ENCODE peak calls at places on chromosome 18, in seven cellular contexts. Q is stomach, G is GM12891, V is GM23338, Z is HepG2, P is spleen, E is SK-N-SH. Y is an unnamed sample.

GRCh38 chr18:45044787-45045186 is 364.1 kb downstream of the SETBP1 start:
- DNase-seq in Q (no peak), G (no peak), Z (no peak), E (no peak), V (no peak), P (no peak), Y (no peak)

GRCh38 chr18:76565238-76566173 is 70.5 kb upstream of the ZNF516 start:
- DNase-seq in Z (peak; percentile 63), V (peak; percentile 89), E (peak; percentile 55), G (no peak), Q (peak; percentile 66), P (peak; percentile 84), Y (no peak)

GRCh38 chr18:77763530-77763929 is 513.9 kb downstream of the GALR1 start:
- DNase-seq in E (no peak), Q (no peak), V (no peak), P (no peak), G (no peak), Z (no peak), Y (no peak)

GRCh38 chr18:63818212-63818611 is 43.0 kb downstream of the SERPINB7 start:
- DNase-seq in Q (no peak), Z (no peak), E (no peak), G (no peak), P (no peak), V (no peak), Y (no peak)

GRCh38 chr18:7038330-7038846 is 79.2 kb downstream of the LAMA1 start:
- DNase-seq in Z (peak; percentile 27), P (no peak), V (peak; percentile 92), Q (no peak), E (peak; percentile 44), G (no peak), Y (no peak)

GRCh38 chr18:48866028-48866733 is 84.6 kb downstream of the SMAD7 start:
- DNase-seq in G (no peak), V (no peak), Z (no peak), E (peak; percentile 90), P (peak; percentile 41), Q (peak; percentile 84), Y (no peak)

GRCh38 chr18:332721-333513 is 65.1 kb upstream of the THOC1 start:
- DNase-seq in E (no peak), V (no peak), Z (no peak), Q (no peak), P (no peak), G (no peak), Y (no peak)

GRCh38 chr18:23614413-23614812 is 28.1 kb upstream of the NPC1 start:
- DNase-seq in Q (no peak), G (no peak), V (no peak), Z (no peak), P (no peak), E (no peak), Y (no peak)

GRCh38 chr18:23183356-23184150 is 48.3 kb downstream of the CABLES1 start:
- DNase-seq in Q (no peak), P (peak; percentile 4), V (no peak), Z (no peak), E (no peak), G (no peak), Y (no peak)

GRCh38 chr18:26456070-26456491 is 92.3 kb downstream of the KCTD1 start:
- DNase-seq in Q (no peak), V (no peak), E (no peak), Z (peak; percentile 10), P (no peak), G (no peak), Y (no peak)

GRCh38 chr18:50051288-50051687 is 143.7 kb downstream of the MYO5B start:
- DNase-seq in E (no peak), P (no peak), V (peak; percentile 49), G (no peak), Z (peak; percentile 25), Q (no peak), Y (no peak)
- TF ChIP-seq POLR2AphosphoS5 in E (no peak), P (no peak), V (no peak), G (no peak), Z (no peak), Q (no peak), Y (no peak)

DNA sequence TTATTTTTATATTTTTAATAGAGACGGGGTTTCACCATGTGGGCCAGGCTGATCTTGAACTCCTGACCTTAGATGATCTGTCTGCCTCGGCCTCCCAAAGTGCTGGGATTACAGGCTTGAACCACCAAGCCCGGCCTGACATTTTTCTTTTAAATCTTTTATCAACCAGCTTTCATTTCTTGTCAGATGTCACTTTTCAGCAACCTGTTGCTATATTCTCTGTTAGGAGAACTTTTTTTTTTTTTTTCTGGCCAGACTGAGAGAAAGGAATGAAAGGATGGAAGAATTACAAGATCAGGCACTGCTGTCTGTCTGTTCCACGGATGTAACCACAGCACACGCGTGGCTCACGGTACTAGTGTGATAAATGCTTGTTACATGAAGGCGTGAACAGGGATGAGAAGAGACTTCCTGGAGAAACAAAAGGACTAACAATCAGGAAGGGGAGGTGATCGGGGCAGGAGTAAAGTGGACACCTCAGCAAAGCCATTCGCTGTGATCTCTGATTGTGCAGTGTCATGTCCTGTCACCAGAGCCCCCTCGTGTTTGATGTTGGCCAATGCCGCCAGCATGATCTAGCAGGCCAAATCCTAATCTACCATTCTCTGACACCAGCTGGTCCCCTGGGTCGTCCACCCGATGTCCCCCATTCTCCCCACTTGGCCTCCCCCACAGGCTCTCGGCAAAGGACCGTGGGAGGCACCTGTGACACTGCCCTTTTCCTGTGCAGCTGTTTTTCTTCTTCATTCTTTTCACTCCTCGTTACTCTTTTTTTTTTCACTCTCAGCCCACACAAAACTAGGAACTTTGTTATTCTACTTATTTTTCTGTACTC is 146.6 kb downstream of the TGIF1 start:
- DNase-seq in G (no peak), Q (peak; percentile 46), Z (peak; percentile 88), V (no peak), E (peak; percentile 69), P (peak; percentile 90), Y (no peak)
- TF ChIP-seq POLR2AphosphoS5 in G (peak; percentile 30), Q (no peak), Z (peak; percentile 60), V (no peak), E (no peak), P (peak; percentile 69), Y (no peak)

GRCh38 chr18:60471652-60472051 is 99.1 kb upstream of the MC4R start:
- DNase-seq in Z (no peak), G (no peak), E (no peak), P (no peak), Q (no peak), V (no peak), Y (no peak)

GRCh38 chr18:60469396-60469795 is 96.8 kb upstream of the MC4R start:
- DNase-seq in P (no peak), G (no peak), Z (no peak), E (no peak), V (no peak), Q (no peak), Y (no peak)

DNA sequence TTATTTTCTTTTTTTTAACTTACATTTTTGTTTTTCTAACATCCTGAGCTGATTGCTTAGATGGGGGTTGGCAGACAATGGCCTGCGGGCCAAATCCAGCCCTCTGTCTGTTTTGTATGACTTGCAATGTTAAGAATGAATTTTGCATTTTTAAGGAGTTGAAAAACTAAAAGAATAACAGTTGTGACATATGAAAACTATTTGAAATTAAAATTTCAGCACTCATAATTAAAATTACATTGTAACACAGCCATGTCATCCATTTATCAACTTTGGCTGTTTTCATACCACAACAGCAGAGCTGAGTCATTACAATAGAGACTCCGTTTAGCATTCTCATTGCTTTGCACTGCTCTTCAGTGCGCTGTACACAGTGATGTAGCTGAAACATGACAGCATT is 94.1 kb upstream of the MC4R start:
- DNase-seq in Z (no peak), G (no peak), V (no peak), P (no peak), Q (no peak), E (no peak), Y (no peak)
- TF ChIP-seq POLR2AphosphoS5 in Z (no peak), G (no peak), V (no peak), P (no peak), Q (no peak), E (no peak), Y (no peak)

DNA sequence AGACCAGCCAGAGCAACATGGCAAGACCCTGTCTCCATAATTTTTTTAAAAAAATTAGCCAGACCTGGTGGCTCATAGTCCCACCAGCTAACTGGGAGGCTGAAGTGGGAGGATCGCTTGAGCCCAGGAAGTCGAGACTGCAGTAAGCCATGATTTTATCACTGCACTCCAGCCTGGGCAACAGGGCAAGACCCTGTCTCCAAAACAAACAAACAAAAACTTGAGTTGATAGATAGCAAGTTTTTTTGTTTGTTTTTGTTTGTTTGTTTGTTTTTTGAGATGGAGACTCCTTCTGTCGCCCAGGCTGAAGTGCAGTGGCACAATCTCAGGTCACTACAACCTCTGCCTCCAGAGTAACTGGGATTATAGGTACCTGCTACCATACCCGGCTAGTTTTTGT is 18.8 kb downstream of the RELCH start:
- DNase-seq in Z (no peak), V (no peak), G (no peak), Q (no peak), P (no peak), E (no peak), Y (no peak)
- TF ChIP-seq POLR2AphosphoS5 in Z (no peak), V (no peak), G (no peak), Q (no peak), P (no peak), E (no peak), Y (no peak)

GRCh38 chr18:31278609-31279071 is 39.3 kb upstream of the DSG1 start:
- DNase-seq in Z (peak; percentile 94), V (no peak), E (no peak), Q (no peak), G (no peak), P (no peak), Y (no peak)

GRCh38 chr18:31270578-31270977 is 47.4 kb upstream of the DSG1 start:
- DNase-seq in Z (no peak), G (no peak), Q (no peak), V (no peak), E (no peak), P (no peak), Y (no peak)

GRCh38 chr18:31273812-31274527 is 44.0 kb upstream of the DSG1 start:
- DNase-seq in Z (peak; percentile 27), Q (no peak), E (no peak), G (no peak), P (no peak), V (no peak), Y (no peak)

GRCh38 chr18:31275722-31276463 is 42.1 kb upstream of the DSG1 start:
- DNase-seq in G (no peak), Q (no peak), V (no peak), Z (no peak), E (no peak), P (no peak), Y (no peak)

DNA sequence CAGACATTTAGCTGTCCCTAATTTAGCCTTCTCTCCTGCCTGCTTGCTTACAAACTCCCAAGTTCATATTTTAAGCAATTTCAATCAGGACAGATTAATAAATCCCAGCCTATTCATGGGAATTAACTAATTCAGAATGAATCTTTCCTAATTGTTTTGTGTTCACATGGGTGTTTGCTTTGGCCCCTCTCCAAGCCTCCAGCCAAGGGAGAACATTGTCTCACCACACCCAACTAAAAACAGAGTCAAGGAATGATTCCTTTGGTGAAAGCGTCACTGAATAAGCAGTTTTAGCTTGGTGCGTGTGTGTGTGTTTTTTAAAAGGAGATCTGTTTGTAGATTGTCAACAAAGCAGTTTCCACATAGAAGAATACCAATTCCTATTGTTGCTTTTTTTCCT is 43.0 kb upstream of the DSG1 start:
- DNase-seq in V (no peak), Z (peak; percentile 58), Q (peak; percentile 76), E (no peak), G (no peak), P (no peak), Y (no peak)
- TF ChIP-seq POLR2AphosphoS5 in V (no peak), Z (no peak), Q (no peak), E (no peak), G (no peak), P (no peak), Y (no peak)

GRCh38 chr18:9321709-9322108 is 12.9 kb upstream of the TWSG1 start:
- DNase-seq in P (no peak), G (no peak), E (no peak), Q (no peak), Z (no peak), V (no peak), Y (no peak)
- TF ChIP-seq POLR2AphosphoS5 in P (no peak), G (no peak), E (no peak), Q (no peak), Z (no peak), V (no peak), Y (no peak)

Y was measured in vagina.